ENCODE peak calls at places on chromosomes 1 and 21, in four cellular contexts. X is K562, K is HepG2, P is WTC11. G is an unnamed sample.

GRCh38 chr1:48776400-48777218 is at the start of gene BEND5:
- DNase-seq in X (no peak), K (no peak), P (peak), G (no peak)

GRCh38 chr1:37954316-37954971 is 7.6 kb upstream of the INPP5B start:
- DNase-seq in X (no peak), K (peak), P (no peak), G (no peak)

GRCh38 chr1:43074709-43075108 is 97.4 kb downstream of the EBNA1BP2 start:
- DNase-seq in X (no peak), K (no peak), P (no peak), G (no peak)

GRCh38 chr1:204255966-204256365 is 42.2 kb upstream of the GOLT1A start:
- DNase-seq in X (no peak), K (no peak), P (no peak), G (no peak)

GRCh38 chr1:37865348-37866119 is 6.1 kb upstream of the MTF1 start:
- DNase-seq in X (no peak), K (no peak), P (no peak), G (no peak)

GRCh38 chr21:24470852-24471251 is 1136.4 kb downstream of the MRPL39 start:
- DNase-seq in X (no peak), K (no peak), P (no peak), G (no peak)

GRCh38 chr1:110780600-110781484 is 92.1 kb upstream of the CD53 start:
- DNase-seq in X (peak), K (peak), P (peak), G (no peak)

GRCh38 chr1:207823880-207824566 is 72.2 kb downstream of the CD46 start:
- DNase-seq in X (no peak), K (peak), P (peak), G (peak)

GRCh38 chr1:71081697-71082080 is 854 bp upstream of the ZRANB2 start:
- DNase-seq in X (peak), K (no peak), P (peak), G (no peak)

GRCh38 chr21:42406201-42406601 is 2.5 kb downstream of the UBASH3A start:
- DNase-seq in X (no peak), K (no peak), P (no peak), G (no peak)

GRCh38 chr1:208234721-208235120 is 9.5 kb downstream of the PLXNA2 start:
- DNase-seq in X (no peak), K (peak), P (no peak), G (no peak)

GRCh38 chr1:155057788-155058211 is 5.7 kb upstream of the EFNA4 start:
- DNase-seq in X (no peak), K (no peak), P (no peak), G (no peak)

GRCh38 chr1:204267191-204267601 is 53.4 kb upstream of the GOLT1A start:
- DNase-seq in X (no peak), K (no peak), P (no peak), G (no peak)

GRCh38 chr1:9278585-9279153 is 14.0 kb upstream of the SPSB1 start:
- DNase-seq in X (no peak), K (no peak), P (no peak), G (no peak)

GRCh38 chr1:189787201-189787600 is 690.5 kb downstream of the BRINP3 start:
- DNase-seq in X (no peak), K (peak), P (peak), G (no peak)

GRCh38 chr1:65332821-65333220 is 23.5 kb downstream of the DNAJC6 start:
- DNase-seq in X (no peak), K (no peak), P (no peak), G (no peak)

GRCh38 chr1:221667504-221667903 is 74.4 kb downstream of the DUSP10 start:
- DNase-seq in X (no peak), K (no peak), P (no peak), G (peak)

GRCh38 chr1:92859400-92860039 is 27.7 kb downstream of the RPL5 start:
- DNase-seq in X (no peak), K (no peak), P (no peak), G (no peak)

GRCh38 chr1:113616201-113616600 is 143.1 kb downstream of the PHTF1 start:
- DNase-seq in X (no peak), K (no peak), P (no peak), G (no peak)

GRCh38 chr1:61259379-61260148 is 177.2 kb downstream of the NFIA start:
- DNase-seq in X (no peak), K (no peak), P (no peak), G (no peak)

GRCh38 chr1:174967845-174968705 is 31.7 kb upstream of the CACYBP start:
- DNase-seq in X (no peak), K (no peak), P (no peak), G (no peak)

GRCh38 chr1:42971848-42972291 is 13.2 kb upstream of the SLC2A1 start:
- DNase-seq in X (no peak), K (no peak), P (no peak), G (no peak)

GRCh38 chr1:94746635-94747525 is 73.3 kb upstream of the SLC44A3 start:
- DNase-seq in X (no peak), K (no peak), P (no peak), G (no peak)

GRCh38 chr1:9294910-9295636 is 2.4 kb downstream of the SPSB1 start:
- DNase-seq in X (no peak), K (no peak), P (no peak), G (no peak)

GRCh38 chr1:211625040-211625439 is 46.1 kb upstream of the SLC30A1 start:
- DNase-seq in X (no peak), K (peak), P (no peak), G (no peak)

GRCh38 chr1:2360588-2361364 is 30.6 kb downstream of the MORN1 start:
- DNase-seq in X (no peak), K (no peak), P (no peak), G (no peak)

GRCh38 chr1:205594846-205595245 is 37.0 kb downstream of the ELK4 start:
- DNase-seq in X (no peak), K (no peak), P (no peak), G (no peak)

GRCh38 chr1:96837817-96838216 is 116.2 kb downstream of the PTBP2 start:
- DNase-seq in X (no peak), K (no peak), P (no peak), G (no peak)

GRCh38 chr1:30008998-30009657 is 714.3 kb downstream of the MATN1 start:
- DNase-seq in X (no peak), K (peak), P (no peak), G (no peak)

GRCh38 chr1:201476670-201477344 is 7.8 kb upstream of the PHLDA3 start:
- DNase-seq in X (no peak), K (no peak), P (no peak), G (no peak)

GRCh38 chr1:14090062-14090461 is 390.1 kb downstream of the PRDM2 start:
- DNase-seq in X (no peak), K (no peak), P (no peak), G (no peak)

GRCh38 chr1:66556161-66556611 is 22.2 kb downstream of the SGIP1 start:
- DNase-seq in X (no peak), K (no peak), P (no peak), G (no peak)

GRCh38 chr1:210882414-210883221 is 251.3 kb downstream of the KCNH1 start:
- DNase-seq in X (no peak), K (no peak), P (no peak), G (no peak)

DNA sequence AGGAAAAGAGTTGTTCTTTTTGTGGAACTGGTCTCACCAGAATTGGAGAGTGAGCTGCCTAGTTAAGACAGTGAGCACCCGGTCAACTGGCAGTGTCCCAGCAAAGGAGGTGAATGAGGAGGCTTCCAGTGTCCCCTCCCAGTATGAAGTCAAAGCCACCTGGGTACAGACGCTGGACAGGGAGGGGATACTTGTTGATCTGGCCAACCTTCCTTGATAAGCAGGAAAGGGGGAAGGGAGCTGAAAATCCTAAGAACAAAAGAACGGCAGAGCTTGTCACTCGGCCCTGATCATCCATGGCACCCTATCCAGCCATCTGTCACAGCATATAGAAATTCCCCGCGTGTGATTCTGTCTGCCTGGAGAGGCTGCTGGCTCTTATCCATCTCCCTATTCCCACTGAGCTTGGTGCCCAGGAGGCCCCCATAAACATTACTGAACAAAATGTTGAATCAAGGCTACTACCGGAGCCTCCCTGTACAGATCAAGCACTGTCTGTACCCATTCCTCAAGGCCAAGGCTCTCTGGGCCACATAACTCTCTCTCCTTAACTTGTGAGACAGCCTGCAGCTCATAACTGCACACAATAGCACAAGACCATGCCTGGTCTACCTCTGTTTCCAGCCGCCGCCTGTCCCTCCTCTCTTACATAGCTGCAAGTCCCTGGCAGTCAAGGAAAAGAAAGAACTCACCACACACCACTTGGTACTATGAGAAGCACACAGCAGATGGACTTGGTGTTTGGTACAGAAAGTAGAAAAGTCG is 91.3 kb downstream of the SSBP3 start:
- DNase-seq in X (no peak), K (no peak), P (no peak), G (no peak)
- TF ChIP-seq NR2C2 in X (no peak), K (no peak), P (no peak), G (no peak)

GRCh38 chr1:223429821-223430220 is 36.6 kb downstream of the CCDC185 start:
- DNase-seq in X (no peak), K (no peak), P (no peak), G (no peak)

GRCh38 chr1:223430221-223430620 is 37.0 kb downstream of the CCDC185 start:
- DNase-seq in X (no peak), K (no peak), P (no peak), G (no peak)

GRCh38 chr1:223425550-223425949 is 32.3 kb downstream of the CCDC185 start:
- DNase-seq in X (no peak), K (no peak), P (no peak), G (no peak)

GRCh38 chr1:223426936-223427335 is 33.7 kb downstream of the CCDC185 start:
- DNase-seq in X (no peak), K (no peak), P (no peak), G (no peak)

DNA sequence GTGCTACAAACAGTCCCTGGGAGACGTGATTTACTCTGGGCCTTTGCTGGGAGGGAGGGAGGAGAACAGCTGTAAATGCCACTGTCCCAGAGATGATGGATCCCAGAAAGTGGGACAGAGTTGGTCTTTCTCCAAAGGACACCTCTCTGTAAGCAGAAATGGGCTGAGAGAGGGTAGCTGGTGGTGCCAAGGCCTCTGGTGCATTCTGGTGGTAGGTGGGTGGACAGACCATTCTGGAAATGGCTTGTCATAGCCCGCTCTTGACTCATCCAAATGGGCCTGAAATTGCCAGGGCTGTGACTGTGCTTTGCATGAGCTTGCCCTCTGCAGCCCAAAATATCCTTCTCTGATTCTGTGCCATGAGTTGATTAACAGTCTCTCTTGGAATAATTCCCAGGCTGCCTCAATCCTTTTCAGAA is 36.1 kb downstream of the CCDC185 start:
- DNase-seq in X (no peak), K (no peak), P (no peak), G (no peak)
- TF ChIP-seq NR2C2 in X (no peak), K (no peak), P (no peak), G (no peak)

GRCh38 chr1:54547601-54548388 is at the start of gene ACOT11:
- DNase-seq in X (peak), K (peak), P (peak), G (no peak)
- TF ChIP-seq NR2C2 in X (no peak), K (no peak), P (no peak), G (no peak)

GRCh38 chr1:24859063-24860010 is 70.7 kb downstream of the RUNX3 start:
- DNase-seq in X (no peak), K (no peak), P (no peak), G (no peak)
- TF ChIP-seq NR2C2 in X (no peak), K (no peak), P (no peak), G (no peak)

GRCh38 chr21:39072468-39072867 is 110.8 kb downstream of the PSMG1 start:
- DNase-seq in X (no peak), K (no peak), P (no peak), G (no peak)
- TF ChIP-seq NR2C2 in X (no peak), K (no peak), P (no peak), G (no peak)

GRCh38 chr1:41576206-41576605 is 91.7 kb upstream of the EDN2 start:
- DNase-seq in X (no peak), K (no peak), P (no peak), G (no peak)
- TF ChIP-seq NR2C2 in X (no peak), K (no peak), P (no peak), G (no peak)

GRCh38 chr1:33657833-33658232 is 185.4 kb downstream of the ZSCAN20 start:
- DNase-seq in X (no peak), K (no peak), P (no peak), G (no peak)

GRCh38 chr1:33653226-33653625 is 180.8 kb downstream of the ZSCAN20 start:
- DNase-seq in X (no peak), K (no peak), P (no peak), G (no peak)

GRCh38 chr1:33656467-33656866 is 184.0 kb downstream of the ZSCAN20 start:
- DNase-seq in X (no peak), K (no peak), P (no peak), G (no peak)

GRCh38 chr1:33655496-33655895 is 183.1 kb downstream of the ZSCAN20 start:
- DNase-seq in X (no peak), K (no peak), P (no peak), G (no peak)

GRCh38 chr1:33654267-33654832 is 181.9 kb downstream of the ZSCAN20 start:
- DNase-seq in X (no peak), K (no peak), P (peak), G (no peak)
- TF ChIP-seq NR2C2 in X (no peak), K (no peak), P (no peak), G (no peak)